ENCODE peak calls at places on chromosomes 4 and X, in four cellular contexts. One of them, this sample, is unnamed.

GRCh38 chr4:145279122-145279960 is 99.0 kb upstream of the OTUD4 start:
- DNase-seq in trophoblast cell: peak; percentile 47
- DNase-seq in neuronal stem cell: no peak
- DNase-seq in H9: no peak
- DNase-seq in this sample: peak; percentile 81

GRCh38 chr4:152415980-152416379 is 119.9 kb downstream of the FBXW7 start:
- DNase-seq in trophoblast cell: peak; percentile 34
- DNase-seq in neuronal stem cell: no peak
- DNase-seq in H9: no peak
- DNase-seq in this sample: peak; percentile 56

GRCh38 chr4:36207367-36207766 is 36.9 kb downstream of the ARAP2 start:
- DNase-seq in trophoblast cell: no peak
- DNase-seq in neuronal stem cell: no peak
- DNase-seq in H9: no peak
- DNase-seq in this sample: no peak

GRCh38 chrX:53479295-53479694 is 45.1 kb upstream of the HSD17B10 start:
- DNase-seq in trophoblast cell: peak; percentile 31
- DNase-seq in neuronal stem cell: no peak
- DNase-seq in H9: peak; percentile 55
- DNase-seq in this sample: peak; percentile 16

GRCh38 chrX:17560385-17560784 is 176.9 kb upstream of the SCML1 start:
- DNase-seq in trophoblast cell: no peak
- DNase-seq in neuronal stem cell: no peak
- DNase-seq in H9: no peak
- DNase-seq in this sample: no peak

GRCh38 chr4:156638332-156638731 is 333.3 kb downstream of the PDGFC start:
- DNase-seq in trophoblast cell: peak; percentile 44
- DNase-seq in neuronal stem cell: no peak
- DNase-seq in H9: no peak
- DNase-seq in this sample: peak; percentile 53

GRCh38 chr4:85866508-85866907 is 391.6 kb downstream of the ARHGAP24 start:
- DNase-seq in trophoblast cell: no peak
- DNase-seq in neuronal stem cell: no peak
- DNase-seq in H9: no peak
- DNase-seq in this sample: no peak

GRCh38 chr4:34676390-34676789 is 1567.9 kb downstream of the ARAP2 start:
- DNase-seq in trophoblast cell: no peak
- DNase-seq in neuronal stem cell: no peak
- DNase-seq in H9: no peak
- DNase-seq in this sample: no peak

GRCh38 chrX:149631293-149632165 is at the start of gene TMEM185A:
- DNase-seq in trophoblast cell: peak; percentile 68
- DNase-seq in neuronal stem cell: peak; percentile 69
- DNase-seq in H9: peak; percentile 71
- DNase-seq in this sample: peak; percentile 32

GRCh38 chrX:136856050-136856449 is 24.5 kb downstream of the RBMX start:
- DNase-seq in trophoblast cell: no peak
- DNase-seq in neuronal stem cell: no peak
- DNase-seq in H9: no peak
- DNase-seq in this sample: no peak

GRCh38 chr4:75724867-75725724 is 719 bp downstream of the USO1 start:
- DNase-seq in trophoblast cell: peak; percentile 80
- DNase-seq in neuronal stem cell: peak; percentile 69
- DNase-seq in H9: peak; percentile 73
- DNase-seq in this sample: peak; percentile 79

GRCh38 chrX:135484636-135485289 is 35.7 kb upstream of the INTS6L start:
- DNase-seq in trophoblast cell: peak; percentile 21
- DNase-seq in neuronal stem cell: no peak
- DNase-seq in H9: no peak
- DNase-seq in this sample: peak; percentile 57

GRCh38 chr4:186584912-186585311 is 29.5 kb upstream of the MTNR1A start:
- DNase-seq in trophoblast cell: no peak
- DNase-seq in neuronal stem cell: no peak
- DNase-seq in H9: no peak
- DNase-seq in this sample: no peak

GRCh38 chr4:168388890-168389289 is 70.3 kb upstream of the DDX60 start:
- DNase-seq in trophoblast cell: no peak
- DNase-seq in neuronal stem cell: no peak
- DNase-seq in H9: no peak
- DNase-seq in this sample: peak; percentile 70

GRCh38 chr4:7371122-7371941 is 63.4 kb downstream of the PSAPL1 start:
- DNase-seq in trophoblast cell: peak; percentile 61
- DNase-seq in neuronal stem cell: no peak
- DNase-seq in H9: no peak
- DNase-seq in this sample: peak; percentile 33

GRCh38 chr4:4735870-4736269 is 123.6 kb upstream of the MSX1 start:
- DNase-seq in trophoblast cell: no peak
- DNase-seq in neuronal stem cell: no peak
- DNase-seq in H9: no peak
- DNase-seq in this sample: peak; percentile 27

GRCh38 chr4:118099106-118099505 is 64.8 kb downstream of the NDST3 start:
- DNase-seq in trophoblast cell: peak; percentile 69
- DNase-seq in neuronal stem cell: no peak
- DNase-seq in H9: no peak
- DNase-seq in this sample: no peak

GRCh38 chr4:85209161-85209560 is 242.7 kb upstream of the WDFY3 start:
- DNase-seq in trophoblast cell: peak; percentile 3
- DNase-seq in neuronal stem cell: no peak
- DNase-seq in H9: no peak
- DNase-seq in this sample: no peak

GRCh38 chrX:12770440-12770839 is 20.8 kb upstream of the PRPS2 start:
- DNase-seq in trophoblast cell: peak; percentile 55
- DNase-seq in neuronal stem cell: no peak
- DNase-seq in H9: no peak
- DNase-seq in this sample: peak; percentile 30

GRCh38 chrX:50432760-50433377 is 37.8 kb downstream of the DGKK start:
- DNase-seq in trophoblast cell: no peak
- DNase-seq in neuronal stem cell: peak; percentile 21
- DNase-seq in H9: peak; percentile 40
- DNase-seq in this sample: no peak

GRCh38 chr4:1460967-1461868 is 55.0 kb upstream of the NKX1-1 start:
- DNase-seq in trophoblast cell: no peak
- DNase-seq in neuronal stem cell: no peak
- DNase-seq in H9: no peak
- DNase-seq in this sample: no peak

GRCh38 chrX:71998836-71999509 is 88.3 kb downstream of the NHSL2 start:
- DNase-seq in trophoblast cell: peak; percentile 70
- DNase-seq in neuronal stem cell: no peak
- DNase-seq in H9: peak; percentile 21
- DNase-seq in this sample: no peak

GRCh38 chr4:153901220-153901619 is 112.3 kb upstream of the SFRP2 start:
- DNase-seq in trophoblast cell: no peak
- DNase-seq in neuronal stem cell: no peak
- DNase-seq in H9: no peak
- DNase-seq in this sample: no peak

GRCh38 chrX:120309873-120310730 is 1.2 kb downstream of the TMEM255A start:
- DNase-seq in trophoblast cell: peak; percentile 54
- DNase-seq in neuronal stem cell: peak; percentile 26
- DNase-seq in H9: peak; percentile 31
- DNase-seq in this sample: no peak

GRCh38 chr4:143489116-143489515 is 24.4 kb upstream of the SMARCA5 start:
- DNase-seq in trophoblast cell: peak; percentile 76
- DNase-seq in neuronal stem cell: no peak
- DNase-seq in H9: no peak
- DNase-seq in this sample: peak; percentile 28

GRCh38 chr4:78775278-78776030 is 696 bp upstream of the BMP2K start:
- DNase-seq in trophoblast cell: peak; percentile 75
- DNase-seq in neuronal stem cell: peak; percentile 74
- DNase-seq in H9: peak; percentile 88
- DNase-seq in this sample: peak; percentile 80

GRCh38 chrX:17078031-17078730 is 131.7 kb downstream of the REPS2 start:
- DNase-seq in trophoblast cell: no peak
- DNase-seq in neuronal stem cell: no peak
- DNase-seq in H9: no peak
- DNase-seq in this sample: peak; percentile 13

GRCh38 chrX:20252392-20253231 is 14.1 kb downstream of the RPS6KA3 start:
- DNase-seq in trophoblast cell: peak; percentile 79
- DNase-seq in neuronal stem cell: no peak
- DNase-seq in H9: peak; percentile 55
- DNase-seq in this sample: peak; percentile 45

GRCh38 chr4:161133877-161134276 is 1029.9 kb downstream of the FSTL5 start:
- DNase-seq in trophoblast cell: no peak
- DNase-seq in neuronal stem cell: no peak
- DNase-seq in H9: no peak
- DNase-seq in this sample: no peak

GRCh38 chrX:28189011-28189410 is 207.8 kb upstream of the DCAF8L1 start:
- DNase-seq in trophoblast cell: peak; percentile 21
- DNase-seq in neuronal stem cell: no peak
- DNase-seq in H9: no peak
- DNase-seq in this sample: peak; percentile 86

GRCh38 chr4:20194079-20195013 is 57.4 kb upstream of the SLIT2 start:
- DNase-seq in trophoblast cell: peak; percentile 1
- DNase-seq in neuronal stem cell: no peak
- DNase-seq in H9: no peak
- DNase-seq in this sample: peak; percentile 91

GRCh38 chr4:185672618-185673017 is 137.3 kb upstream of the PDLIM3 start:
- DNase-seq in trophoblast cell: no peak
- DNase-seq in neuronal stem cell: no peak
- DNase-seq in H9: no peak
- DNase-seq in this sample: no peak

GRCh38 chr4:96913437-96914075 is 1073.7 kb downstream of the PDHA2 start:
- DNase-seq in trophoblast cell: no peak
- DNase-seq in neuronal stem cell: no peak
- DNase-seq in H9: no peak
- DNase-seq in this sample: no peak

GRCh38 chr4:88158360-88159136 is at the start of gene ABCG2:
- DNase-seq in trophoblast cell: peak; percentile 53
- DNase-seq in neuronal stem cell: peak; percentile 54
- DNase-seq in H9: peak; percentile 78
- DNase-seq in this sample: peak; percentile 75
- H3K4ac ChIP-seq in trophoblast cell: peak within 1 kb of the TSS; percentile 35
- H3K4ac ChIP-seq in neuronal stem cell: no peak within 1 kb of the TSS
- H3K4ac ChIP-seq in H9: no peak within 1 kb of the TSS
- H3K4ac ChIP-seq in this sample: peak within 1 kb of the TSS; percentile 86

GRCh38 chr4:98510757-98511517 is 147.5 kb downstream of the TSPAN5 start:
- DNase-seq in trophoblast cell: peak; percentile 65
- DNase-seq in neuronal stem cell: no peak
- DNase-seq in H9: no peak
- DNase-seq in this sample: peak; percentile 88

GRCh38 chr4:98510340-98510739 is 148.1 kb downstream of the TSPAN5 start:
- DNase-seq in trophoblast cell: no peak
- DNase-seq in neuronal stem cell: no peak
- DNase-seq in H9: no peak
- DNase-seq in this sample: no peak

GRCh38 chr4:98508825-98509539 is 149.4 kb downstream of the TSPAN5 start:
- DNase-seq in trophoblast cell: no peak
- DNase-seq in neuronal stem cell: no peak
- DNase-seq in H9: no peak
- DNase-seq in this sample: no peak

GRCh38 chr4:98508248-98508647 is 150.2 kb downstream of the TSPAN5 start:
- DNase-seq in trophoblast cell: no peak
- DNase-seq in neuronal stem cell: no peak
- DNase-seq in H9: no peak
- DNase-seq in this sample: no peak

DNA sequence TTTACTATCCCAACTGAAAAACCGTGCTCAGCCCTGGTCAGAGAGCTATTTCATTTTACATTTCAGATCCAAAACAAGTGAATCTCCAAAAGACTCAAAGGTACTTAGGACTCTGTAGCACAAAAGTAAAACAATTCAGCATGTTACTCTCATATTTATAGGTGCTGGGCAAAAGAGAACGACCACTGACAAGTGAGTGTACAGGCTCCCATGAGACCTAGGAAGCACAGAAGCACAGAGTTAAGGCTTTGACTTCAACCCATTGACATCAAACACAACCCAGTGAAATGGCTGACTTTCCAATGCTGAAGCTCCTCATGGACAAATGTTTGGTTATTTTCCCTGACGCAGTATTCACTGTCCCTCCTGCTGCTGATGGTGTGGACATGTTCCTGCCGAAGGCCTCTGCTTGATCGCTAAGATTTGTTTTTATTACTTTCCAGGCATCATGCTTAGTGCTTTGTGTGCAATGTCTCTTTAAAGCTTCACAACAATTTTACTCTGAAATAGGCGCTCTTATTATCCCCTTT is 148.7 kb downstream of the TSPAN5 start:
- DNase-seq in trophoblast cell: no peak
- DNase-seq in neuronal stem cell: no peak
- DNase-seq in H9: no peak
- DNase-seq in this sample: no peak
- H3K18ac ChIP-seq in trophoblast cell: peak overlapping the region; percentile 46
- H3K18ac ChIP-seq in neuronal stem cell: no peak overlapping the region
- H3K18ac ChIP-seq in H9: no peak overlapping the region
- H3K18ac ChIP-seq in this sample: peak overlapping the region; percentile 96

GRCh38 chrX:119234931-119235555 is 1.0 kb upstream of the PGRMC1 start:
- DNase-seq in trophoblast cell: no peak
- DNase-seq in neuronal stem cell: no peak
- DNase-seq in H9: peak; percentile 46
- DNase-seq in this sample: no peak
- H3K4ac ChIP-seq in trophoblast cell: no peak overlapping the region
- H3K4ac ChIP-seq in neuronal stem cell: no peak overlapping the region
- H3K4ac ChIP-seq in H9: no peak overlapping the region
- H3K4ac ChIP-seq in this sample: no peak overlapping the region

DNA sequence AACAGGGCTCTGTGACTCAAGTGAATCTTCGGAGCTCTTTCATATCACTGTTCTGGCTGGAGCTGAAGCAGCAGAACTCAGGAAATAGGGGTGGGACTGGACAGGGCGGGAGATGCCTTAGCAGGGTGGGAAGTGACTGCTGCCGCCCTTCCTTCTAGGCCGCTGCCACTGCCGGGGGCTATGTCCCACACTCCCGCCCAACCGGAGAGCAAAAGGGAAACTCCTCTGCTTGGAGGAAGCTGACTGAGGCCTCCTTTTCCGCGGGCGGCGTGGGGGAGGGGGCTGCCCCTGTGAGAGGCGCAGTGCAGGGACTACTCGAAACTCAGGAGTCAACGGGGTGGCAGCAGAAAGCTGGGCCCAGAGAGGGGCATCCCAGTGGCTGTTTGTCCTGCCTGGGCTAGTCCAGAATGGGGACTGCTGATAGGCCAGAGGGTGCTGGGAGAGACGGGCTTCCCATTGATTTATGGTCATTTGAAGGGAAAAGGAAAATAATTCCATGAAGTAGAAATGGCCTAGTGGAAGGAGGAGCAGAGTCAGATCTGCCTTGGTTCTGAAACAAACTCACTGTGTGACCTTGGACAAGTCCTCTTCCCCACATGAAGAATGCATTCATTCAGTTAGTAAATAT is 36.9 kb downstream of the STARD8 start:
- DNase-seq in trophoblast cell: peak; percentile 30
- DNase-seq in neuronal stem cell: no peak
- DNase-seq in H9: no peak
- DNase-seq in this sample: no peak
- H3K18ac ChIP-seq in trophoblast cell: no peak overlapping the region
- H3K18ac ChIP-seq in neuronal stem cell: no peak overlapping the region
- H3K18ac ChIP-seq in H9: no peak overlapping the region
- H3K18ac ChIP-seq in this sample: no peak overlapping the region

GRCh38 chr4:103774326-103774725 is 54.5 kb upstream of the TACR3 start:
- DNase-seq in trophoblast cell: no peak
- DNase-seq in neuronal stem cell: no peak
- DNase-seq in H9: no peak
- DNase-seq in this sample: no peak
- H3K4ac ChIP-seq in trophoblast cell: no peak overlapping the region
- H3K4ac ChIP-seq in neuronal stem cell: no peak overlapping the region
- H3K4ac ChIP-seq in H9: no peak overlapping the region
- H3K4ac ChIP-seq in this sample: no peak overlapping the region

This sample was measured in IMR-90.